ENCODE peak calls at places on chromosomes 1 and 21, in four cellular contexts. R is K562, Y is GM12878, E is HCT116. I is an unnamed sample.

GRCh38 chr1:183032122-183032921 is 9.1 kb downstream of the LAMC1 start:
- DNase-seq in R (no peak), Y (no peak), E (no peak), I (peak; percentile 58)

GRCh38 chr21:40120944-40121575 is 253.8 kb downstream of the PCP4 start:
- DNase-seq in R (peak; percentile 26), Y (no peak), E (no peak), I (peak; percentile 2)

GRCh38 chr21:42120056-42120903 is 49.2 kb downstream of the UMODL1 start:
- DNase-seq in R (no peak), Y (no peak), E (no peak), I (peak; percentile 83)

GRCh38 chr1:205294175-205294913 is 27.2 kb downstream of the NUAK2 start:
- DNase-seq in R (peak; percentile 55), Y (no peak), E (no peak), I (peak; percentile 89)

GRCh38 chr21:25176637-25177412 is 430.5 kb downstream of the MRPL39 start:
- DNase-seq in R (no peak), Y (peak; percentile 87), E (no peak), I (no peak)

GRCh38 chr1:28887835-28888682 is 26.3 kb upstream of the EPB41 start:
- DNase-seq in R (peak; percentile 77), Y (no peak), E (no peak), I (no peak)

GRCh38 chr1:84871181-84871580 is 21.8 kb downstream of the LPAR3 start:
- DNase-seq in R (no peak), Y (no peak), E (no peak), I (no peak)

GRCh38 chr21:45972353-45972715 is 9.2 kb upstream of the COL6A1 start:
- DNase-seq in R (no peak), Y (no peak), E (no peak), I (no peak)

GRCh38 chr1:240149488-240150094 is 57.9 kb downstream of the FMN2 start:
- DNase-seq in R (peak; percentile 37), Y (no peak), E (no peak), I (peak; percentile 17)

GRCh38 chr1:201447911-201448871 is 20.8 kb downstream of the PHLDA3 start:
- DNase-seq in R (peak; percentile 86), Y (no peak), E (peak; percentile 57), I (peak; percentile 56)

GRCh38 chr1:39266269-39266668 is 61.8 kb downstream of the MACF1 start:
- DNase-seq in R (peak; percentile 43), Y (no peak), E (peak; percentile 27), I (no peak)

GRCh38 chr21:34792504-34793089 is 123.8 kb downstream of the CLIC6 start:
- DNase-seq in R (no peak), Y (no peak), E (no peak), I (no peak)

GRCh38 chr1:18319099-18319498 is 161.6 kb upstream of the KLHDC7A start:
- DNase-seq in R (no peak), Y (no peak), E (peak; percentile 19), I (no peak)

GRCh38 chr1:155893389-155894142 is 17.6 kb downstream of the RIT1 start:
- DNase-seq in R (no peak), Y (no peak), E (peak; percentile 27), I (peak; percentile 85)

GRCh38 chr1:81758213-81758612 is 42.5 kb upstream of the ADGRL2 start:
- DNase-seq in R (no peak), Y (no peak), E (no peak), I (no peak)

GRCh38 chr1:109371271-109371739 is 26.4 kb downstream of the SORT1 start:
- DNase-seq in R (no peak), Y (no peak), E (no peak), I (no peak)

GRCh38 chr1:176696109-176696508 is 233.1 kb downstream of the PAPPA2 start:
- DNase-seq in R (peak; percentile 55), Y (no peak), E (no peak), I (no peak)

GRCh38 chr1:208326033-208326432 is 81.8 kb upstream of the PLXNA2 start:
- DNase-seq in R (peak; percentile 7), Y (no peak), E (no peak), I (no peak)

GRCh38 chr1:39988618-39989343 is 33.8 kb downstream of the MFSD2A start:
- DNase-seq in R (no peak), Y (no peak), E (no peak), I (no peak)

GRCh38 chr21:19523731-19524130 is 1120.1 kb upstream of the TMPRSS15 start:
- DNase-seq in R (no peak), Y (no peak), E (no peak), I (no peak)

GRCh38 chr1:165367375-165367993 is 11.0 kb upstream of the LMX1A start:
- DNase-seq in R (peak; percentile 83), Y (peak; percentile 3), E (peak; percentile 79), I (peak; percentile 73)

GRCh38 chr1:79716481-79716880 is 710.0 kb upstream of the ADGRL4 start:
- DNase-seq in R (no peak), Y (no peak), E (peak; percentile 6), I (no peak)

DNA sequence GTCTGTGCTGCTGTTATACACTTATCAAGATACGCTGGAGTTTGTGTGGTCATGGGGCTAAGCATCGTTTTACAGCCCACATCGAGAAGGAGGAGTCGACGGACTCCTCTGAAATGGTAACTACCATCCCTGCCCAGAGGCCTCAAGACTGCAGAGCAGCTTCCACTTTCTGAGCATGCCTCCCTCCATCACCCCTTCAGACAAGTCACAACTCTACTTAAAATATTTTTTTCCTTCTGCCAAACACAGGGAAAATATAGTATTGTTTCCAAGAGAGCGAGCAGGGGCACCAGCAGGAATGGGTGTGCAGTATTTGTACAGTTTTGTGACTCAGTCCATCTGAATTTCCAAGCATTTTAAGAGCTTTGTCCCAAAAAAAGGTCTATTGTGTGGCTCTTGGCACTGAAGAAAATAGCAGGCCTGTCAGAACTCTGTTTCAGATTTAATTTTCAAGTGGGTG is 14.1 kb downstream of the EVA1C start:
- DNase-seq in R (no peak), Y (no peak), E (no peak), I (peak; percentile 23)
- H3K4me2 ChIP-seq in R (no peak overlapping the region), Y (no peak overlapping the region), E (peak overlapping the region; percentile 13), I (no peak overlapping the region)

GRCh38 chr1:53559391-53559815 is 100.2 kb downstream of the DMRTB1 start:
- DNase-seq in R (no peak), Y (no peak), E (no peak), I (no peak)

GRCh38 chr1:53562256-53562982 is 103.2 kb downstream of the DMRTB1 start:
- DNase-seq in R (no peak), Y (no peak), E (no peak), I (no peak)

GRCh38 chr1:53561488-53562115 is 102.4 kb downstream of the DMRTB1 start:
- DNase-seq in R (no peak), Y (no peak), E (no peak), I (no peak)

GRCh38 chr1:53559854-53560571 is 100.8 kb downstream of the DMRTB1 start:
- DNase-seq in R (no peak), Y (no peak), E (no peak), I (no peak)

DNA sequence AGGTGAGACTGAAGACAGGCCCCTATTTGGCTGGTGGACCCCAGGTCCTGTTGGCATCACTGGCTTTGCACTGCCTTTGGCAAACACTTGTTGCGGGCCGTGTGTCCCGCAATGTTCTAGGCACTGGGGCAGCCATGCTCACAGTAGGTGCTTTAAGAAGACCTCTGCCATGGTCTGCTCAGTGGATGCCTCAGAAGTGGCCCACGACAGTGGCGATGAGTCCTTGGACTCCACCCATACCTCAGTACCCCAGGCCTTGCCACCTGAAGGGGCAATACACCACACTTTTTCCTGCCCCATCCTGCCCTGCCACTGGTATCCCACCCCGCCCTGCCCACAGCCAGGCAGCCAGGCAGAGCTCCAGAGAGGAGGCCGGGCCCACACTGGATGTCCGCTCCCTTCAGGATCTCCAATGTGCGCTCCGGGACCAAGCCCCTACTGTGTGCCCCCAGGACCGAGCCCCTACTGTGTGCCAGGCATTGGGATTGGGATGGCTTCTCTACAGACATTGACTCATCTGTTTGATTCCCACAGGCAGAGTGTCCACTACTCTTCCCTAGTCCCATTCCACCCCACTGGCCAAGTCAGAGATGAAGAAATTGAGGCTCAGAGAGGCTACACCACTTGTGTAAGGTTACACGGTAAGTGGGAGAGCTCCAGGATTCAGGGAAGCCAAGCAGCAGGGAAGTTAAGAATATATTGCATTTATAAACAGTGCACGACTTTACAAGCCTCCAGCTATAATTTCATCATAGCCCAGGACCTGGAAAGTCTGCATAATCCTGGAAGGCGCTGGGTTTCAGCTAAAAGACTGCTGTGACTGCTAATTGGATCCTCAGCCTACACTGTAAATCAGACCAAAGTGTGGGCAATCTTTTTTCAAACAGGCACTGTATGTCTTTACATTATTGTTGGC is 101.6 kb downstream of the DMRTB1 start:
- DNase-seq in R (no peak), Y (no peak), E (no peak), I (no peak)
- TF ChIP-seq ZBTB33 in R (no peak), Y (no peak), E (no peak), I (no peak)

GRCh38 chr1:45488978-45489377 is 2.0 kb downstream of the TESK2 start:
- DNase-seq in R (no peak), Y (no peak), E (no peak), I (no peak)

GRCh38 chr1:45490623-45491463 is at the start of gene TESK2:
- DNase-seq in R (peak; percentile 89), Y (peak; percentile 100), E (peak; percentile 100), I (peak; percentile 100)

GRCh38 chr1:45491464-45492260 is 699 bp upstream of the TESK2 start:
- DNase-seq in R (no peak), Y (no peak), E (no peak), I (no peak)

GRCh38 chr1:45492691-45493090 is 1.7 kb upstream of the TESK2 start:
- DNase-seq in R (no peak), Y (no peak), E (no peak), I (no peak)

DNA sequence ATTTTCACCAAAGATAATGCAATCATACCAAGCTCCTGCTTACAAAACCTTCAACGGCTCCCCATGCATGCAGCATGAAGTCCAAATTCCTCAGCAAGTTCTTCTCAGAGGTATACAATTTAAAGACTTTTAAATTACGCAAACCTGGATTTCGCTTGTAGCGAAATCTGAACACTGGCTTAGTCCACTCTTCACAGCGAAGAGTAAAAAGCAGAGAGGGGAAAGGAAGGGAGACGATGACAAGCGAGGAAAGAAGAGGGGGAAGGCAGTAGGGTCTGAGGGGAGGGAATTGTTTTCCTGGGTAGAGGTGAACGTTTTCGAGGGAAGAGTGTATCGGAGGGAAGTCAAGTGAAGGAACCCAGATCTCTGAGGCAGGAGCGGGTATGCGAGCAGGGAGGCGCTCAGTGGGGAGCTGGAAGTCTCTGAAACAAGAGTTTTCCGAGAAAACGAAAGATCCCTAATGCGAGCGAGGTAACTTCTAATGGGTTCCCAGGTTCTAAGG is 791 bp downstream of the TESK2 start:
- DNase-seq in R (no peak), Y (no peak), E (no peak), I (no peak)
- TF ChIP-seq EZH2 in R (no peak), Y (no peak), E (no peak), I (no peak)

GRCh38 chr1:193185861-193186714 is at the start of gene B3GALT2:
- DNase-seq in R (peak; percentile 26), Y (no peak), E (no peak), I (peak; percentile 32)

GRCh38 chr1:193185206-193185605 is 1.2 kb downstream of the B3GALT2 start:
- DNase-seq in R (no peak), Y (no peak), E (no peak), I (no peak)

GRCh38 chr1:193187114-193187513 is 701 bp upstream of the B3GALT2 start:
- DNase-seq in R (no peak), Y (no peak), E (no peak), I (no peak)

GRCh38 chr1:193183019-193183643 is 3.3 kb downstream of the B3GALT2 start:
- DNase-seq in R (peak; percentile 63), Y (no peak), E (peak; percentile 51), I (peak; percentile 39)

DNA sequence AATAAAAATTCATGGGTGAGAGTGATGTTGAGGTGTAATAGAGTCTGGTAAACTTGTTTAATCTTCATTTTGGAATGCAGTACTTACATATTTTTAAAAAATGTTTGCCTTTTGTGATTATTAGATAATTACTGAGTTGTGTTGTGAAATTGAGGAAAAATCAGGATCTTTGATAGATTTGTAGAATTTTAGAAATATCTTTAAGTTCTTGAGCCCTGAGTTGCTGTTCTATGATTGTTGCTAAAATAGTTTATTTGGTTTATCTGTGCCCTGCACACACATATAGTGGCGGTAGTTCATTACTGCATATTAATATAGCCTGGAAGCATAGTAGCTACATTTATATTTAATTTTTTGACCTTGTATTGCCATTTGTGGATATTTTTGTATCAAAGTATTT is 1.6 kb downstream of the B3GALT2 start:
- DNase-seq in R (no peak), Y (no peak), E (no peak), I (no peak)
- H3K4me2 ChIP-seq in R (no peak overlapping the region), Y (no peak overlapping the region), E (no peak overlapping the region), I (no peak overlapping the region)

I was measured in HepG2.